ENCODE peak calls at places on chromosomes 4 and X, in four cellular contexts. One of them, this sample, is unnamed.

GRCh38 chr4:67750691-67751090 is 3.5 kb downstream of the GNRHR start:
- DNase-seq in neural crest cell: no peak
- DNase-seq in NCI-H1436: no peak
- DNase-seq in GM03348: no peak
- DNase-seq in this sample: no peak

GRCh38 chrX:119105826-119106225 is 21.8 kb downstream of the KIAA1210 start:
- DNase-seq in neural crest cell: no peak
- DNase-seq in NCI-H1436: no peak
- DNase-seq in GM03348: peak
- DNase-seq in this sample: no peak

GRCh38 chr4:169934794-169935400 is 91.3 kb downstream of the MFAP3L start:
- DNase-seq in neural crest cell: no peak
- DNase-seq in NCI-H1436: no peak
- DNase-seq in GM03348: no peak
- DNase-seq in this sample: no peak

GRCh38 chr4:54378461-54378860 is 149.4 kb downstream of the PDGFRA start:
- DNase-seq in neural crest cell: no peak
- DNase-seq in NCI-H1436: no peak
- DNase-seq in GM03348: no peak
- DNase-seq in this sample: no peak

GRCh38 chr4:100295792-100296191 is 105.5 kb upstream of the DDIT4L start:
- DNase-seq in neural crest cell: no peak
- DNase-seq in NCI-H1436: no peak
- DNase-seq in GM03348: no peak
- DNase-seq in this sample: no peak

GRCh38 chr4:187016101-187016500 is 292.4 kb upstream of the FAT1 start:
- DNase-seq in neural crest cell: no peak
- DNase-seq in NCI-H1436: no peak
- DNase-seq in GM03348: no peak
- DNase-seq in this sample: no peak

GRCh38 chr4:182576609-182577289 is 333.5 kb downstream of the TENM3 start:
- DNase-seq in neural crest cell: no peak
- DNase-seq in NCI-H1436: no peak
- DNase-seq in GM03348: no peak
- DNase-seq in this sample: no peak

GRCh38 chr4:7970031-7970946 is 30.6 kb upstream of the AFAP1 start:
- DNase-seq in neural crest cell: no peak
- DNase-seq in NCI-H1436: no peak
- DNase-seq in GM03348: no peak
- DNase-seq in this sample: no peak

GRCh38 chrX:45774961-45775360 is 574.3 kb upstream of the DIPK2B start:
- DNase-seq in neural crest cell: no peak
- DNase-seq in NCI-H1436: no peak
- DNase-seq in GM03348: peak
- DNase-seq in this sample: no peak

GRCh38 chr4:55765070-55765469 is 54.5 kb upstream of the EXOC1L start:
- DNase-seq in neural crest cell: no peak
- DNase-seq in NCI-H1436: no peak
- DNase-seq in GM03348: no peak
- DNase-seq in this sample: no peak

GRCh38 chr4:186698028-186698427 is 25.6 kb downstream of the FAT1 start:
- DNase-seq in neural crest cell: no peak
- DNase-seq in NCI-H1436: no peak
- DNase-seq in GM03348: no peak
- DNase-seq in this sample: no peak

GRCh38 chrX:108165349-108166111 is 74.0 kb downstream of the ATG4A start:
- DNase-seq in neural crest cell: peak
- DNase-seq in NCI-H1436: peak
- DNase-seq in GM03348: peak
- DNase-seq in this sample: no peak

GRCh38 chrX:71543316-71543715 is 10.4 kb downstream of the OGT start:
- DNase-seq in neural crest cell: no peak
- DNase-seq in NCI-H1436: no peak
- DNase-seq in GM03348: peak
- DNase-seq in this sample: no peak

GRCh38 chrX:103811858-103812257 is 20.2 kb downstream of the RAB9B start:
- DNase-seq in neural crest cell: no peak
- DNase-seq in NCI-H1436: no peak
- DNase-seq in GM03348: no peak
- DNase-seq in this sample: no peak

This sample was measured in coronary artery.